ENCODE peak calls at places on chromosome 11, in ten cellular contexts. Z, F, E, Q, N, C, I, D, L and P are unnamed samples.
A peak's percentile ranks its signal among the peaks of the same experiment; 100 is the strongest.

GRCh38 chr11:13889566-13890214 is 72.8 kb upstream of the SPON1 start:
- DNase-seq in Z (no peak), F (no peak), E (no peak), Q (no peak), N (no peak), C (no peak), I (no peak), D (no peak), L (no peak), P (no peak)

GRCh38 chr11:72812604-72812967 is 1.6 kb upstream of the ATG16L2 start:
- DNase-seq in Z (no peak), F (peak; percentile 37), E (no peak), Q (no peak), N (peak; percentile 77), C (no peak), I (no peak), D (no peak), L (no peak), P (no peak)

GRCh38 chr11:71410363-71410966 is 37.7 kb downstream of the DHCR7 start:
- DNase-seq in Z (no peak), F (no peak), E (no peak), Q (no peak), N (no peak), C (no peak), I (no peak), D (no peak), L (no peak), P (no peak)

GRCh38 chr11:72013765-72014711 is 15.3 kb downstream of the IL18BP start:
- DNase-seq in Z (no peak), F (no peak), E (no peak), Q (no peak), N (peak; percentile 85), C (peak; percentile 69), I (no peak), D (no peak), L (no peak), P (no peak)

GRCh38 chr11:67256477-67256876 is 9.8 kb upstream of the GRK2 start:
- DNase-seq in Z (no peak), F (no peak), E (no peak), Q (no peak), N (no peak), C (no peak), I (no peak), D (no peak), L (no peak), P (no peak)

GRCh38 chr11:113387605-113388211 is at the start of gene ANKK1:
- DNase-seq in Z (no peak), F (no peak), E (peak; percentile 47), Q (no peak), N (peak; percentile 81), C (no peak), I (no peak), D (no peak), L (no peak), P (no peak)

GRCh38 chr11:103530257-103530656 is 421.0 kb downstream of the DYNC2H1 start:
- DNase-seq in Z (no peak), F (no peak), E (no peak), Q (no peak), N (no peak), C (no peak), I (no peak), D (no peak), L (no peak), P (no peak)

GRCh38 chr11:116078101-116078561 is 573.9 kb upstream of the CADM1 start:
- DNase-seq in Z (no peak), F (peak; percentile 22), E (no peak), Q (no peak), N (peak; percentile 57), C (no peak), I (no peak), D (no peak), L (no peak), P (no peak)

GRCh38 chr11:69670158-69670845 is 4.9 kb downstream of the LTO1 start:
- DNase-seq in Z (peak; percentile 79), F (peak; percentile 93), E (peak; percentile 57), Q (peak; percentile 69), N (peak; percentile 96), C (peak; percentile 89), I (peak; percentile 83), D (peak; percentile 60), L (peak; percentile 82), P (peak; percentile 88)

GRCh38 chr11:94201004-94201465 is 72.4 kb downstream of the PANX1 start:
- DNase-seq in Z (peak; percentile 20), F (no peak), E (no peak), Q (no peak), N (no peak), C (no peak), I (no peak), D (peak; percentile 63), L (no peak), P (no peak)

GRCh38 chr11:2762451-2762850 is 62.7 kb upstream of the KCNQ1OT1 start:
- DNase-seq in Z (no peak), F (no peak), E (no peak), Q (peak; percentile 14), N (peak; percentile 78), C (peak; percentile 15), I (no peak), D (no peak), L (no peak), P (no peak)

GRCh38 chr11:116829525-116830183 is at the start of gene APOC3:
- DNase-seq in Z (no peak), F (no peak), E (no peak), Q (no peak), N (no peak), C (peak; percentile 56), I (no peak), D (no peak), L (no peak), P (no peak)